ENCODE peak calls at places on chromosome 19, in five cellular contexts. S is coronary artery, C is tibial nerve, N is fibroblast of the aortic adventitia, W is choroid plexus epithelial cell. L is an unnamed sample.
A peak's percentile ranks its signal among the peaks of the same experiment; 100 is the strongest.

GRCh38 chr19:47225746-47226425 is 5.1 kb downstream of the BBC3 start:
- DNase-seq in C (peak; percentile 79), S (peak; percentile 90), W (peak; percentile 90), N (peak; percentile 85), L (peak; percentile 89)

GRCh38 chr19:18541992-18542935 is 1.1 kb downstream of the FKBP8 start:
- DNase-seq in W (no peak), S (no peak), N (no peak), C (no peak), L (no peak)

GRCh38 chr19:14954071-14954655 is 12.9 kb downstream of the OR7C2 start:
- DNase-seq in W (no peak), S (no peak), C (no peak), N (no peak), L (no peak)

GRCh38 chr19:32598022-32598421 is 17.0 kb downstream of the PDCD5 start:
- DNase-seq in N (no peak), S (no peak), C (no peak), W (no peak), L (no peak)

GRCh38 chr19:7419153-7419552 is 69.7 kb downstream of the PEX11G start:
- DNase-seq in S (no peak), N (no peak), C (no peak), W (no peak), L (no peak)

GRCh38 chr19:33231511-33231910 is 5.9 kb upstream of the SLC7A10 start:
- DNase-seq in W (peak; percentile 60), C (no peak), S (no peak), N (no peak), L (no peak)

GRCh38 chr19:50723069-50723468 is at the start of gene CLEC11A:
- DNase-seq in C (peak; percentile 49), W (peak; percentile 53), S (no peak), N (peak; percentile 79), L (peak; percentile 41)

GRCh38 chr19:32415246-32415645 is 9.7 kb downstream of the DPY19L3 start:
- DNase-seq in N (no peak), C (no peak), S (no peak), W (no peak), L (no peak)

GRCh38 chr19:47229674-47230121 is 1.3 kb downstream of the BBC3 start:
- DNase-seq in C (peak; percentile 34), S (no peak), W (peak; percentile 49), N (peak; percentile 35), L (peak; percentile 31)

GRCh38 chr19:31761281-31761913 is 412.2 kb upstream of the TSHZ3 start:
- DNase-seq in W (no peak), N (no peak), S (no peak), C (no peak), L (no peak)

GRCh38 chr19:46828484-46828883 is 22.2 kb downstream of the AP2S1 start:
- DNase-seq in C (no peak), W (no peak), S (no peak), N (no peak), L (peak; percentile 22)

GRCh38 chr19:3479177-3479818 is 1.0 kb downstream of the SMIM24 start:
- DNase-seq in S (no peak), W (no peak), N (no peak), C (no peak), L (no peak)

GRCh38 chr19:4503224-4504170 is 14.8 kb downstream of the PLIN4 start:
- DNase-seq in S (no peak), N (no peak), W (no peak), C (no peak), L (no peak)

GRCh38 chr19:27746691-27747380 is 1466.1 kb downstream of the UQCRFS1 start:
- DNase-seq in N (peak; percentile 3), W (peak; percentile 46), S (peak; percentile 70), C (no peak), L (no peak)

GRCh38 chr19:35220315-35220921 is 8.1 kb downstream of the FAM187B start:
- DNase-seq in C (no peak), W (no peak), N (peak; percentile 33), S (peak; percentile 4), L (no peak)

GRCh38 chr19:36573020-36573947 is at the start of gene ZNF529:
- DNase-seq in W (peak; percentile 93), C (peak; percentile 92), N (peak; percentile 85), S (peak; percentile 92), L (peak; percentile 89)

GRCh38 chr19:19171821-19172532 is 1.9 kb upstream of the MEF2B start:
- DNase-seq in S (no peak), N (peak; percentile 55), W (peak; percentile 80), C (no peak), L (peak; percentile 26)

GRCh38 chr19:3360494-3361383 is 5.6 kb upstream of the NFIC start:
- DNase-seq in W (no peak), C (no peak), N (no peak), S (peak; percentile 86), L (no peak)

GRCh38 chr19:343941-344624 is 513 bp downstream of the MIER2 start:
- DNase-seq in N (peak; percentile 44), S (no peak), C (no peak), W (peak; percentile 21), L (peak; percentile 23)

DNA sequence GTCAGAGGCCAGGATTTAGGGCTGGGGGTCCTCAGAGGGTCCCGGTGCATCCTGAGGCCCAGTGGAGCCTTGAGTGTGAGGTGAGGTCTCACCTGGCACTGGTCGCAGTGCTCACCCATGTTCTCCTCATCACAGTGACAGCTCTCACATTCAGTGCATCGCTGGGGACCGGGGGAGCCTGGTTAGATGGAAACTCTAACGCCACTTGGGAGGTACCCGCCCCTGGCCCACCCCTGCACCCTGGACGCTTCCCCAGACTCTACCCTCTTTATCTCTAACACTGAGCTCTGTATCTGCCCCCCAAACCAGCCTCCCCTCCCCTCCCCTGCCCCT is 3.0 kb downstream of the HRC start:
- DNase-seq in S (no peak), C (no peak), W (no peak), N (no peak), L (no peak)
- H3K4me3 ChIP-seq in S (peak overlapping the region; percentile 92), C (peak overlapping the region; percentile 71), W (no peak overlapping the region), N (no peak overlapping the region), L (no peak overlapping the region)

GRCh38 chr19:49127674-49128544 is 8.6 kb downstream of the PPFIA3 start:
- DNase-seq in W (peak; percentile 98), S (peak; percentile 98), N (peak; percentile 95), C (peak; percentile 91), L (peak; percentile 98)
- TF ChIP-seq CTCF in W (no peak), S (no peak), N (peak; percentile 31), C (no peak), L (no peak)

DNA sequence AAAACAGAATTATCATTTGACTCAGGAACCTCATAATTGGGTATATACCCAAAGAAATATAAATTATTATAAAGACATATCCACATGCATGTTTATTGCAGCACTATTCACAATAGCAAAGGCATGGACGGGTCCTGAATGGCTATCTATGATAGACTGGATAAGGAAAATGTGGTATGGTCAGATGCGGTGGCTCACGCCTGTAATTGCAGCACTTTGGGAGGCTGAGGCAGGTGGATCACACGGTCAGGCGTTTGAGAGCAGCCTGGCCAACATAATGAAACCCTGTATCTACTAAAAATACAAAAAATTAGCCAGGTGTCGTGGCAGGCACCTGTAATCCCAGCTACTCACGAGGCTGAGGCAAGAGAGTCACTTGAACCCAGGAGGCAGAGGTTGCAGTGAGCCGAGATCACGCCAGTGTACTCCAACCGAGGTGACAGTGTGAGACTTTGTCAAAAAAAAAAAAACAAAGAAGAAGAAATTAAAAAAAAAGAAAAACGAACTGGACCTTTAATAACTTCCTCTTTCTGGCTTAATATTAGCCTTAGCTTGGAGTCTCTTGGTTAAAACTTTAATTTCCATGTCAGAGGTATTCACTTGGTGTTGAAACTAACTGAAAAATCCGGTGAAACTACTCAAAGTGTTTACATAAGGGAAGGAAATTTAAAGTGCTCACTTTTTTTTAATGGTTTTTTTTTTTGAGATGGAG is 104.4 kb downstream of the ZNF486 start:
- DNase-seq in N (no peak), W (no peak), S (no peak), C (no peak), L (no peak)
- H3K4me3 ChIP-seq in N (no peak overlapping the region), W (no peak overlapping the region), S (no peak overlapping the region), C (no peak overlapping the region), L (no peak overlapping the region)

DNA sequence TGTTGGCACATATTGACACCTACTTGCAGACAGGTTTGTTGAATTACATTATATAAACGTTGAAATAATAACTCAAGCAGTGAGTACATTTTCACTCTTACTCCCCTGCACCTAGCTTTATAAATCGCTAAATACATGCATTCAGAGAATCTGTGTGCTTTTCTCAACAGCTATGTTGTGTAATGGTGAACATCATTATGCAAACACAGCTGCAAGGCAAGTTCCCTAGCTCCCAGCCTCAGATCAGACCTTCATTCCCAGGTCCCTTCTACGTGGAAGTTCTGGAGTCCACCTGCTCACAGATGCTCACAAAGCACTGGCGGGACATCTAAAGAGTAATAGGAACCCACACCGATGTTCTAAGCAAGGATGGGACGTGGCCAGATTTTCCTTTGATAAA is 86.8 kb upstream of the PEG3 start:
- DNase-seq in W (no peak), C (no peak), S (no peak), N (no peak), L (no peak)
- TF ChIP-seq CTCF in W (no peak), C (no peak), S (no peak), N (no peak), L (no peak)

DNA sequence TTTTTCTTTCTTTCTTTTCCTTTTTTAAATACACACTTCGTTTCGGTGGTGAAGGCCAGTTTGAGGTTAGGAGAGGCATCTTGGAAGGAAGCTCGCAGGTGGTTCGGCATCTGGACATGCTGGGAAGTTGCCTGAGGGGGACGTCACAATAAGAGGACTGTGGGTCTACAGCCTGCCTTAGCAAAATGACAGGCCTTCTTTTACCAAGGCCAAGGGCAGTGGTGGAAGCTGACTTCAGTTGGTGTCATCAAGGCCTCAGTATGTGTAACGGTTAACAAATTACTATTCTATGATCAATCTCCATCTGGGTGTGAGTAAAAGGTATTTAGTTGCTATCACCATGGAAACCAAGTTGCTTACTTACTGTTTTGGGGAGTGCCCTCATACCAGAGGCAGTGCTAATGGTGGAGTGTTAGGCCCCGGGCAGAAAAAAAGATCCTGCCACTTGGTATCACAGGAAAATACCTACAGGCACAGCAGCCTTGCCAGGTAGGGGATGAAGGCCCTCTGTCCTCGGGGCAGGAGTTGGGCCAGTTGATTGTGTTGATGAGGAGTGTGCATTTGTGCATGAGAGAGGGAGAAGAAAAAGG is 10.3 kb downstream of the ACTN4 start:
- DNase-seq in W (peak; percentile 71), S (no peak), C (no peak), N (peak; percentile 61), L (peak; percentile 82)
- H3K4me3 ChIP-seq in W (no peak overlapping the region), S (peak overlapping the region; percentile 39), C (no peak overlapping the region), N (no peak overlapping the region), L (no peak overlapping the region)

GRCh38 chr19:48872182-48872883 is at the start of gene PPP1R15A:
- DNase-seq in S (peak; percentile 100), W (peak; percentile 99), N (peak; percentile 98), C (peak; percentile 99), L (peak; percentile 97)
- TF ChIP-seq CTCF in S (no peak), W (no peak), N (no peak), C (no peak), L (no peak)

GRCh38 chr19:39995794-39996193 is 1.1 kb upstream of the ZNF546 start:
- DNase-seq in N (peak; percentile 18), W (no peak), S (no peak), C (no peak), L (no peak)
- H3K4me3 ChIP-seq in N (peak overlapping the region; percentile 91), W (no peak overlapping the region), S (peak overlapping the region; percentile 81), C (peak overlapping the region; percentile 69), L (peak overlapping the region; percentile 77)

L was measured in astrocyte of the spinal cord.